ENCODE peak calls at places on chromosomes 3 and 15, in four cellular contexts. One of them, this sample, is unnamed. For H3K4me1 and H3K36me3, the result is how much of the 10 kb centered on the place peaks cover.

GRCh38 chr15:65804252-65804931 is 12.3 kb upstream of the DENND4A start:
- DNase-seq in IMR-90: peak
- DNase-seq in heart left ventricle: no peak
- DNase-seq in mammary epithelial cell: no peak
- DNase-seq in this sample: no peak

GRCh38 chr3:177862962-177863491 is 665.7 kb upstream of the TBL1XR1 start:
- DNase-seq in IMR-90: no peak
- DNase-seq in heart left ventricle: no peak
- DNase-seq in mammary epithelial cell: no peak
- DNase-seq in this sample: no peak

GRCh38 chr3:118543823-118544222 is 490.8 kb downstream of the IGSF11 start:
- DNase-seq in IMR-90: no peak
- DNase-seq in heart left ventricle: no peak
- DNase-seq in mammary epithelial cell: no peak
- DNase-seq in this sample: no peak

GRCh38 chr3:153245661-153246060 is 83.6 kb downstream of the RAP2B start:
- DNase-seq in IMR-90: peak
- DNase-seq in heart left ventricle: no peak
- DNase-seq in mammary epithelial cell: no peak
- DNase-seq in this sample: no peak

GRCh38 chr15:58724471-58724870 is 25.0 kb downstream of the ADAM10 start:
- DNase-seq in IMR-90: peak
- DNase-seq in heart left ventricle: no peak
- DNase-seq in mammary epithelial cell: no peak
- DNase-seq in this sample: no peak

GRCh38 chr3:177445591-177445990 is 248.3 kb upstream of the TBL1XR1 start:
- DNase-seq in IMR-90: no peak
- DNase-seq in heart left ventricle: no peak
- DNase-seq in mammary epithelial cell: no peak
- DNase-seq in this sample: no peak

GRCh38 chr3:33467786-33468185 is 27.6 kb upstream of the UBP1 start:
- DNase-seq in IMR-90: peak
- DNase-seq in heart left ventricle: no peak
- DNase-seq in mammary epithelial cell: no peak
- DNase-seq in this sample: no peak

GRCh38 chr3:18630295-18630694 is 205.2 kb upstream of the SATB1 start:
- DNase-seq in IMR-90: no peak
- DNase-seq in heart left ventricle: no peak
- DNase-seq in mammary epithelial cell: no peak
- DNase-seq in this sample: no peak

GRCh38 chr3:111619833-111620232 is 24.7 kb upstream of the ZBED2 start:
- DNase-seq in IMR-90: peak
- DNase-seq in heart left ventricle: no peak
- DNase-seq in mammary epithelial cell: peak
- DNase-seq in this sample: no peak

GRCh38 chr3:188979236-188979635 is 192.5 kb upstream of the TPRG1 start:
- DNase-seq in IMR-90: no peak
- DNase-seq in heart left ventricle: no peak
- DNase-seq in mammary epithelial cell: no peak
- DNase-seq in this sample: no peak

GRCh38 chr3:67616046-67616445 is 38.4 kb downstream of the SUCLG2 start:
- DNase-seq in IMR-90: no peak
- DNase-seq in heart left ventricle: no peak
- DNase-seq in mammary epithelial cell: no peak
- DNase-seq in this sample: no peak

GRCh38 chr3:195546130-195546560 is 3.0 kb upstream of the PPP1R2 start:
- DNase-seq in IMR-90: peak
- DNase-seq in heart left ventricle: peak
- DNase-seq in mammary epithelial cell: peak
- DNase-seq in this sample: no peak

GRCh38 chr3:53696401-53697172 is 149.6 kb downstream of the CHDH start:
- DNase-seq in IMR-90: no peak
- DNase-seq in heart left ventricle: no peak
- DNase-seq in mammary epithelial cell: no peak
- DNase-seq in this sample: no peak

GRCh38 chr3:189195302-189195701 is 23.5 kb downstream of the TPRG1 start:
- DNase-seq in IMR-90: no peak
- DNase-seq in heart left ventricle: no peak
- DNase-seq in mammary epithelial cell: no peak
- DNase-seq in this sample: no peak

GRCh38 chr3:52493232-52494017 is 1.7 kb upstream of the STAB1 start:
- DNase-seq in IMR-90: no peak
- DNase-seq in heart left ventricle: no peak
- DNase-seq in mammary epithelial cell: no peak
- DNase-seq in this sample: no peak

GRCh38 chr3:117084277-117084676 is 374.7 kb downstream of the TUSC7 start:
- DNase-seq in IMR-90: no peak
- DNase-seq in heart left ventricle: no peak
- DNase-seq in mammary epithelial cell: no peak
- DNase-seq in this sample: no peak

GRCh38 chr3:45132568-45133211 is 13.5 kb downstream of the CDCP1 start:
- DNase-seq in IMR-90: no peak
- DNase-seq in heart left ventricle: no peak
- DNase-seq in mammary epithelial cell: no peak
- DNase-seq in this sample: no peak

GRCh38 chr3:127775398-127776109 is 46.8 kb downstream of the MGLL start:
- DNase-seq in IMR-90: peak
- DNase-seq in heart left ventricle: peak
- DNase-seq in mammary epithelial cell: peak
- DNase-seq in this sample: no peak

GRCh38 chr3:43144811-43145490 is 39.1 kb upstream of the POMGNT2 start:
- DNase-seq in IMR-90: peak
- DNase-seq in heart left ventricle: no peak
- DNase-seq in mammary epithelial cell: no peak
- DNase-seq in this sample: no peak

GRCh38 chr3:139185482-139185881 is 140.8 kb upstream of the PRR23C start:
- DNase-seq in IMR-90: no peak
- DNase-seq in heart left ventricle: no peak
- DNase-seq in mammary epithelial cell: no peak
- DNase-seq in this sample: no peak

GRCh38 chr15:73568881-73569280 is 64.3 kb downstream of the NPTN start:
- DNase-seq in IMR-90: no peak
- DNase-seq in heart left ventricle: no peak
- DNase-seq in mammary epithelial cell: no peak
- DNase-seq in this sample: no peak

GRCh38 chr3:28699283-28699682 is 350.7 kb upstream of the AZI2 start:
- DNase-seq in IMR-90: no peak
- DNase-seq in heart left ventricle: no peak
- DNase-seq in mammary epithelial cell: peak
- DNase-seq in this sample: no peak

GRCh38 chr3:33277193-33277882 is at the start of gene FBXL2:
- DNase-seq in IMR-90: peak
- DNase-seq in heart left ventricle: peak
- DNase-seq in mammary epithelial cell: peak
- DNase-seq in this sample: peak

GRCh38 chr3:196238612-196239190 is 22.4 kb downstream of the SLC51A start:
- DNase-seq in IMR-90: peak
- DNase-seq in heart left ventricle: no peak
- DNase-seq in mammary epithelial cell: peak
- DNase-seq in this sample: no peak

GRCh38 chr3:56536735-56537134 is 20.2 kb upstream of the CCDC66 start:
- DNase-seq in IMR-90: no peak
- DNase-seq in heart left ventricle: no peak
- DNase-seq in mammary epithelial cell: no peak
- DNase-seq in this sample: no peak

GRCh38 chr3:164387236-164387635 is 691.1 kb downstream of the SI start:
- DNase-seq in IMR-90: no peak
- DNase-seq in heart left ventricle: no peak
- DNase-seq in mammary epithelial cell: no peak
- DNase-seq in this sample: no peak

GRCh38 chr15:31352283-31352880 is 25.7 kb downstream of the KLF13 start:
- DNase-seq in IMR-90: peak
- DNase-seq in heart left ventricle: peak
- DNase-seq in mammary epithelial cell: no peak
- DNase-seq in this sample: no peak

GRCh38 chr3:53156368-53156834 is 4.6 kb upstream of the PRKCD start:
- DNase-seq in IMR-90: no peak
- DNase-seq in heart left ventricle: no peak
- DNase-seq in mammary epithelial cell: no peak
- DNase-seq in this sample: no peak

GRCh38 chr3:157844770-157845522 is 261.3 kb downstream of the SHOX2 start:
- DNase-seq in IMR-90: no peak
- DNase-seq in heart left ventricle: no peak
- DNase-seq in mammary epithelial cell: no peak
- DNase-seq in this sample: no peak

GRCh38 chr3:102165367-102165766 is 269.4 kb upstream of the ZPLD1 start:
- DNase-seq in IMR-90: peak
- DNase-seq in heart left ventricle: no peak
- DNase-seq in mammary epithelial cell: no peak
- DNase-seq in this sample: no peak

GRCh38 chr3:38782148-38782547 is 33.9 kb downstream of the SCN10A start:
- DNase-seq in IMR-90: no peak
- DNase-seq in heart left ventricle: no peak
- DNase-seq in mammary epithelial cell: peak
- DNase-seq in this sample: no peak

GRCh38 chr15:42984534-42985034 is 64.0 kb upstream of the TTBK2 start:
- DNase-seq in IMR-90: no peak
- DNase-seq in heart left ventricle: no peak
- DNase-seq in mammary epithelial cell: no peak
- DNase-seq in this sample: no peak
- H3K4me1 ChIP-seq in IMR-90: under half
- H3K4me1 ChIP-seq in heart left ventricle: under half
- H3K4me1 ChIP-seq in mammary epithelial cell: under half
- H3K4me1 ChIP-seq in this sample: under half

DNA sequence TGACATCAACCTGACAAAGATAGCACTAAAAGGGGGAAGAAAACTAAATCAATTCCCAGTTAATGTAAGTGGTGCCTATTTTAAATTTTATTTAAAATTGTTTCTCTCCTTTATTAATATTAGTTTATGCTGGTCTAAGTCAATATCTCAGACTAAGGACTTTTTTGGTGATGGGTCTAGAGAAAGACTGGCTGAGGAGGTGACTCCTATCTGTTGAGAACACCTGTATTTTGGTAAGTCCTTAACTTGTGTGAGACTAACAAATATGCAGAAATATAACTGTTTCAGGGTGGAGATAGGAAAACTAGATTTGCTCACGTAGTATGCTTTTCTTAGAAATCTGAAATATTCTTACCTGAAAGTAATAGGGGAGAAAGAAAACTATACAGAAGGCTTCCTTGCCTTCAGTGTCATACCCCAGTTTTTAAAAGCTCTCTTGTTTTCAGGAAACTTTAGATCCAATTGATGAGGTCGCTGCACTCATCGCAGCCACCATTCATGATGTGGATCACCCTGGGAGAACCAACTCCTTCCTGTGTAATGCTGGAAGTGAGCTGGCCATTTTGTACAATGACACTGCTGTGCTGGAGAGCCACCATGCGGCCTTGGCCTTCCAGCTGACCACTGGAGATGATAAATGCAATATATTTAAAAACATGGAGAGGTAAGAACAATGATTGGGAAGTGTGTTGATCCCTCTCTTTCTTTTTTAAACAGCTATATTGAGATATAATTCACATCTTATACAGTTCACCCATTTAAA is 138.9 kb downstream of the PDE8A start:
- DNase-seq in IMR-90: no peak
- DNase-seq in heart left ventricle: no peak
- DNase-seq in mammary epithelial cell: no peak
- DNase-seq in this sample: no peak
- H3K36me3 ChIP-seq in IMR-90: under half
- H3K36me3 ChIP-seq in heart left ventricle: under half
- H3K36me3 ChIP-seq in mammary epithelial cell: under half
- H3K36me3 ChIP-seq in this sample: under half

GRCh38 chr15:99324700-99325099 is 73.4 kb downstream of the LRRC28 start:
- DNase-seq in IMR-90: no peak
- DNase-seq in heart left ventricle: no peak
- DNase-seq in mammary epithelial cell: no peak
- DNase-seq in this sample: no peak
- H3K4me1 ChIP-seq in IMR-90: under half
- H3K4me1 ChIP-seq in heart left ventricle: under half
- H3K4me1 ChIP-seq in mammary epithelial cell: half or more
- H3K4me1 ChIP-seq in this sample: under half

DNA sequence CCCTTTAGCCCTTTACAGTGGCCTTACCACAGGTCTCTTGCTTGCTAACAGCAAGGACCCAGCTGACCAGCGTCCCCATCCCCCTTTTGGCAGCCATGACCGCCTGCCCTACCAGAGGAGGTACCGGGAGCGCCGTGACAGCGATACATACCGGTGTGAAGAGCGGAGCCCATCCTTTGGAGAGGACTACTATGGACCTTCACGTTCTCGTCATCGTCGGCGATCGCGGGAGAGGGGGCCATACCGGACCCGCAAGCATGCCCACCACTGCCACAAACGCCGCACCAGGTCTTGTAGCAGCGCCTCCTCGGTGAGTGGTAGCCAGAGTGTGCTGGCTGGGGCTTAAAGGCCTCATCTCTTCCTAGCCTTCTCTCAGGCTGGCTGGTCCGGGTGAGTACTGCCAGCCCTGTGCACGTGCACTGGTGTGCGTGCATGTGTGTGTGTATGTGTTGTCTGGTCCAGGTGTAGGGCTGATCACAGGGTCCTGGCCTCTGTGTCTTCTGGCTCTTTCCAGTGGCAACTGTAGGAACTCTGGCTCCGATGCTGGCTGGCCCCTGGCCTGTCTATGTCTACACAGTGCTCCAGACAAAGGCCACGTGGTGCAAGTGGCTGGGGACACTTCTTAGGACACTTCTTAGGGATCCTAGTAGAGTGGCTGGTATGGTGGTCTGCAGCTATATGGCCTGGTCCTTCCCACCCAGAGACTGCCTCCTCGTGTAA is 4.4 kb downstream of the CLK3 start:
- DNase-seq in IMR-90: no peak
- DNase-seq in heart left ventricle: no peak
- DNase-seq in mammary epithelial cell: no peak
- DNase-seq in this sample: no peak
- H3K36me3 ChIP-seq in IMR-90: half or more
- H3K36me3 ChIP-seq in heart left ventricle: under half
- H3K36me3 ChIP-seq in mammary epithelial cell: under half
- H3K36me3 ChIP-seq in this sample: under half

DNA sequence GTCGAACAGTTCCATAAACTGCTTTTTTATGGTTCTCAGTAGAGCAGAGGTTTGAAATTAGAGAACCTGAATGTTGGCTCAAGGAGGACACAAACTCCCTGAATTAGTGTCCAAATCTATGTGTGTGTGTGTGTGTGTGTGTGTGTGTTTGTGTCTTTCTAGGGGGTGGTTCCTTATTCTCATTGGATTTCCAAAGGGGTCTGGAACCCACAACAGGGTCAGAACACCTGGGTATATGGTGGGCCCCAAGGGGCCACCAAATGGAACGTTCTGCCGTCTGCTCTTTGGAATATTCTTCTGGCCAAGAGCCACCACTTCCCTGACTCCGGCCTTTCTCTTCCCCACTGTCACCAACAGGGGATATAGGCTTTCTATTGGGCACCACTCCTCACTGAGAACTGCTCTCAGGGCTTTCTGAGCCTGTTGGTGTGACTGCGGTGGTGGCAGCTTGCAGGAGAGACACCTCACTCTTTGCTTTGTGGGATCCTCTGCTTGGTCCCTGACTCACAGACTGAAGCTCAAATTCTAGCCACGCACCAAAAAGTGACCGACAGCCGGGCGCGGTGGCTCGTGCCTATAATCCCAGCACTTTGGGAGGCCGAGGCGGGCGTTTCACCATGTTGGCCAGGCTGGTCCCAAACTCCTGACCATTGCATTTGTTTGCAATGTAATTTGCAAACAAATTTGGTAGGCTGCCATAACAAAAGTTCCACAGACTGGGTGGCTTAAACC is 47.5 kb upstream of the IDH2 start:
- DNase-seq in IMR-90: no peak
- DNase-seq in heart left ventricle: no peak
- DNase-seq in mammary epithelial cell: no peak
- DNase-seq in this sample: no peak
- H3K4me1 ChIP-seq in IMR-90: under half
- H3K4me1 ChIP-seq in heart left ventricle: under half
- H3K4me1 ChIP-seq in mammary epithelial cell: under half
- H3K4me1 ChIP-seq in this sample: under half

This sample was measured in iPS DF 6.9.